ENCODE peak calls at places on chromosomes 3 and 15, in six cellular contexts. One of them, this sample, is unnamed.

GRCh38 chr15:43922021-43922420 is 95.2 kb downstream of the WDR76 start:
- DNase-seq in H9: no peak
- DNase-seq in neuronal stem cell: no peak
- DNase-seq in mesenchymal stem cell: peak
- DNase-seq in H1: no peak
- DNase-seq in IMR-90: peak
- DNase-seq in this sample: peak

GRCh38 chr3:123449092-123449985 is 449 bp upstream of the ADCY5 start:
- DNase-seq in neuronal stem cell: peak
- DNase-seq in H1: no peak
- DNase-seq in IMR-90: peak
- DNase-seq in mesenchymal stem cell: peak
- DNase-seq in H9: peak
- DNase-seq in this sample: no peak

GRCh38 chr15:67967871-67968423 is 86.2 kb upstream of the PIAS1 start:
- DNase-seq in IMR-90: peak
- DNase-seq in H1: no peak
- DNase-seq in neuronal stem cell: peak
- DNase-seq in H9: peak
- DNase-seq in mesenchymal stem cell: peak
- DNase-seq in this sample: peak

GRCh38 chr3:16448691-16449090 is 64.8 kb downstream of the RFTN1 start:
- DNase-seq in neuronal stem cell: no peak
- DNase-seq in H1: no peak
- DNase-seq in mesenchymal stem cell: peak
- DNase-seq in IMR-90: peak
- DNase-seq in H9: peak
- DNase-seq in this sample: peak

GRCh38 chr3:27452368-27453090 is 31.7 kb downstream of the SLC4A7 start:
- DNase-seq in H9: no peak
- DNase-seq in H1: no peak
- DNase-seq in neuronal stem cell: no peak
- DNase-seq in mesenchymal stem cell: no peak
- DNase-seq in IMR-90: no peak
- DNase-seq in this sample: no peak

GRCh38 chr3:147191795-147192385 is 214.5 kb downstream of the ZIC4 start:
- DNase-seq in mesenchymal stem cell: peak
- DNase-seq in IMR-90: peak
- DNase-seq in H9: peak
- DNase-seq in neuronal stem cell: peak
- DNase-seq in H1: no peak
- DNase-seq in this sample: peak

GRCh38 chr15:78325092-78325843 is 14.9 kb upstream of the CRABP1 start:
- DNase-seq in mesenchymal stem cell: no peak
- DNase-seq in H9: no peak
- DNase-seq in neuronal stem cell: no peak
- DNase-seq in IMR-90: peak
- DNase-seq in H1: no peak
- DNase-seq in this sample: no peak

GRCh38 chr3:2652416-2652815 is 457.8 kb downstream of the IL5RA start:
- DNase-seq in IMR-90: no peak
- DNase-seq in mesenchymal stem cell: no peak
- DNase-seq in neuronal stem cell: peak
- DNase-seq in H9: peak
- DNase-seq in H1: peak
- DNase-seq in this sample: no peak

GRCh38 chr3:17632401-17633100 is 109.9 kb downstream of the TBC1D5 start:
- DNase-seq in H9: no peak
- DNase-seq in IMR-90: peak
- DNase-seq in mesenchymal stem cell: peak
- DNase-seq in neuronal stem cell: no peak
- DNase-seq in H1: no peak
- DNase-seq in this sample: no peak

GRCh38 chr3:46393554-46394434 is 13.1 kb downstream of the CCR5AS start:
- DNase-seq in IMR-90: peak
- DNase-seq in H9: peak
- DNase-seq in H1: no peak
- DNase-seq in neuronal stem cell: no peak
- DNase-seq in mesenchymal stem cell: no peak
- DNase-seq in this sample: peak

GRCh38 chr3:169453256-169454059 is 210.1 kb downstream of the MECOM start:
- DNase-seq in IMR-90: no peak
- DNase-seq in mesenchymal stem cell: no peak
- DNase-seq in neuronal stem cell: no peak
- DNase-seq in H9: no peak
- DNase-seq in H1: no peak
- DNase-seq in this sample: no peak

GRCh38 chr3:167780214-167780613 is 44.7 kb downstream of the SERPINI1 start:
- DNase-seq in mesenchymal stem cell: no peak
- DNase-seq in neuronal stem cell: no peak
- DNase-seq in H9: no peak
- DNase-seq in IMR-90: no peak
- DNase-seq in H1: no peak
- DNase-seq in this sample: no peak

GRCh38 chr15:60400957-60401356 is 3.2 kb upstream of the ANXA2 start:
- DNase-seq in H9: peak
- DNase-seq in H1: no peak
- DNase-seq in mesenchymal stem cell: peak
- DNase-seq in IMR-90: no peak
- DNase-seq in neuronal stem cell: no peak
- DNase-seq in this sample: no peak

GRCh38 chr15:59147666-59148065 is 42.7 kb downstream of the CCNB2 start:
- DNase-seq in neuronal stem cell: no peak
- DNase-seq in IMR-90: no peak
- DNase-seq in mesenchymal stem cell: no peak
- DNase-seq in H9: no peak
- DNase-seq in H1: no peak
- DNase-seq in this sample: no peak

GRCh38 chr3:161975201-161975600 is 478.6 kb downstream of the OTOL1 start:
- DNase-seq in neuronal stem cell: no peak
- DNase-seq in H9: no peak
- DNase-seq in H1: no peak
- DNase-seq in mesenchymal stem cell: no peak
- DNase-seq in IMR-90: no peak
- DNase-seq in this sample: no peak

GRCh38 chr3:12796171-12797123 is at the start of gene CAND2:
- DNase-seq in mesenchymal stem cell: peak
- DNase-seq in H1: no peak
- DNase-seq in neuronal stem cell: peak
- DNase-seq in H9: peak
- DNase-seq in IMR-90: peak
- DNase-seq in this sample: peak

GRCh38 chr15:67771201-67771600 is 54.1 kb upstream of the SKOR1 start:
- DNase-seq in H1: no peak
- DNase-seq in neuronal stem cell: no peak
- DNase-seq in H9: no peak
- DNase-seq in mesenchymal stem cell: no peak
- DNase-seq in IMR-90: no peak
- DNase-seq in this sample: no peak

GRCh38 chr15:31465083-31465955 is 138.7 kb downstream of the KLF13 start:
- DNase-seq in neuronal stem cell: no peak
- DNase-seq in IMR-90: no peak
- DNase-seq in H9: peak
- DNase-seq in H1: no peak
- DNase-seq in mesenchymal stem cell: no peak
- DNase-seq in this sample: no peak

GRCh38 chr15:76177491-76178040 is 117.8 kb downstream of the TMEM266 start:
- DNase-seq in neuronal stem cell: no peak
- DNase-seq in IMR-90: peak
- DNase-seq in H1: no peak
- DNase-seq in mesenchymal stem cell: peak
- DNase-seq in H9: no peak
- DNase-seq in this sample: no peak

GRCh38 chr15:57867970-57868791 is 161.7 kb downstream of the POLR2M start:
- DNase-seq in H1: no peak
- DNase-seq in neuronal stem cell: no peak
- DNase-seq in H9: no peak
- DNase-seq in mesenchymal stem cell: no peak
- DNase-seq in IMR-90: no peak
- DNase-seq in this sample: no peak

GRCh38 chr3:132006605-132007204 is 28.1 kb downstream of the CPNE4 start:
- DNase-seq in H9: peak
- DNase-seq in neuronal stem cell: peak
- DNase-seq in H1: no peak
- DNase-seq in IMR-90: peak
- DNase-seq in mesenchymal stem cell: peak
- DNase-seq in this sample: peak

GRCh38 chr15:65085990-65086679 is 9.6 kb downstream of the KBTBD13 start:
- DNase-seq in mesenchymal stem cell: no peak
- DNase-seq in H1: no peak
- DNase-seq in neuronal stem cell: no peak
- DNase-seq in H9: peak
- DNase-seq in IMR-90: peak
- DNase-seq in this sample: peak

GRCh38 chr3:149067792-149068352 is 18.5 kb downstream of the HLTF start:
- DNase-seq in H1: no peak
- DNase-seq in neuronal stem cell: no peak
- DNase-seq in mesenchymal stem cell: no peak
- DNase-seq in H9: no peak
- DNase-seq in IMR-90: no peak
- DNase-seq in this sample: peak

GRCh38 chr3:138376663-138377062 is 28.3 kb downstream of the MRAS start:
- DNase-seq in IMR-90: no peak
- DNase-seq in H9: no peak
- DNase-seq in neuronal stem cell: no peak
- DNase-seq in H1: no peak
- DNase-seq in mesenchymal stem cell: no peak
- DNase-seq in this sample: no peak
- H3K14ac ChIP-seq in IMR-90: no peak
- H3K14ac ChIP-seq in H9: no peak
- H3K14ac ChIP-seq in neuronal stem cell: no peak
- H3K14ac ChIP-seq in H1: no peak
- H3K14ac ChIP-seq in mesenchymal stem cell: no peak
- H3K14ac ChIP-seq in this sample: no peak

DNA sequence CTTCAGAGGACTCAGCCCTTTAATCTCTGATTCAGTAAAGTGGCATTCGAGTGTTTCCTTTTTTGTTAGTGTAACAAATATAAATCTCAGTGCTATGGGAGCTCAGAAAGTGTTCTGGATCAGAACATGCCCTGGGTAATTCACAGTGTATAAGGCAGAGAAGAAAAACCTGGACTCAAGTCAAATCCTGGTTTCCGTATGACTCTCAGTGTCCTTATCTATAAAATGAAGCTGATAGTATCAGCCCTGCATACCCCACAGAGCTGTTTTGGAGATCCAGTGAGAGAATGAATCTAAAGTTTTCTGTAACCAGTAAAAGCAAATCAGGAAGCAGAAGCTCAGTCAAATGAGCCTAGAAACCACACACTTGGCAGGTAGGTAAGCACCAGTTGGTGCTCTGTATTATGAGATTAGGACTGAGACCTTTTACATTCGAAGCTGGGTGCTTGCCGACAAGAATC is 67.2 kb downstream of the IL1RAP start:
- DNase-seq in neuronal stem cell: no peak
- DNase-seq in IMR-90: peak
- DNase-seq in H9: no peak
- DNase-seq in mesenchymal stem cell: peak
- DNase-seq in H1: no peak
- DNase-seq in this sample: peak
- H3K14ac ChIP-seq in neuronal stem cell: no peak
- H3K14ac ChIP-seq in IMR-90: peak
- H3K14ac ChIP-seq in H9: no peak
- H3K14ac ChIP-seq in mesenchymal stem cell: no peak
- H3K14ac ChIP-seq in H1: no peak
- H3K14ac ChIP-seq in this sample: no peak

GRCh38 chr3:36923523-36923943 is 21.3 kb downstream of the TRANK1 start:
- DNase-seq in IMR-90: no peak
- DNase-seq in neuronal stem cell: no peak
- DNase-seq in H1: no peak
- DNase-seq in H9: peak
- DNase-seq in mesenchymal stem cell: no peak
- DNase-seq in this sample: no peak

GRCh38 chr3:36919439-36920160 is 25.3 kb downstream of the TRANK1 start:
- DNase-seq in mesenchymal stem cell: no peak
- DNase-seq in H9: no peak
- DNase-seq in IMR-90: no peak
- DNase-seq in neuronal stem cell: no peak
- DNase-seq in H1: no peak
- DNase-seq in this sample: no peak

GRCh38 chr3:36911990-36912804 is 32.7 kb downstream of the TRANK1 start:
- DNase-seq in neuronal stem cell: no peak
- DNase-seq in H1: no peak
- DNase-seq in mesenchymal stem cell: peak
- DNase-seq in IMR-90: peak
- DNase-seq in H9: no peak
- DNase-seq in this sample: no peak

GRCh38 chr3:36920884-36921567 is 23.8 kb downstream of the TRANK1 start:
- DNase-seq in H9: no peak
- DNase-seq in neuronal stem cell: no peak
- DNase-seq in mesenchymal stem cell: no peak
- DNase-seq in H1: no peak
- DNase-seq in IMR-90: no peak
- DNase-seq in this sample: no peak

DNA sequence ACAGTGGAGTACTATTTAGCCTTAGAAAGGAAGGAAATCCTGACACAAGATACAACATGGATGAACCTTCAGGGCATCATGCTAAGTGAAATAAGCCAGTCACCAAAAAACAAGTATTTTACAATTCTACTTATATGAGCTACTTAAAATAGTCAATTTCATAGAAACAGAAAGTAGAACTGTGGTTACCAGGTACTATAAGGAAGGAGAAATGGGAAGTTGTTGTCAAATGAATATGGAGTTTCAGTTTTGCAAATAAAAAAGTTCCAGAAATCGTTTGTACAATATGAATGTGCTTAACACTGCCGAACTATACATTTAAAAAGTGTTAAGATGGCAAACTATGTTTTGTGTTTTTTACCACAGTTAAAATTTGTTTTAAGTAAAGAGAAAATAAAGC is 26.8 kb downstream of the TRANK1 start:
- DNase-seq in neuronal stem cell: no peak
- DNase-seq in H1: no peak
- DNase-seq in H9: no peak
- DNase-seq in IMR-90: no peak
- DNase-seq in mesenchymal stem cell: no peak
- DNase-seq in this sample: no peak
- H3K14ac ChIP-seq in neuronal stem cell: no peak
- H3K14ac ChIP-seq in H1: no peak
- H3K14ac ChIP-seq in H9: no peak
- H3K14ac ChIP-seq in IMR-90: no peak
- H3K14ac ChIP-seq in mesenchymal stem cell: no peak
- H3K14ac ChIP-seq in this sample: no peak

GRCh38 chr3:30642715-30643361 is 36.4 kb downstream of the TGFBR2 start:
- DNase-seq in neuronal stem cell: no peak
- DNase-seq in H1: no peak
- DNase-seq in H9: no peak
- DNase-seq in IMR-90: no peak
- DNase-seq in mesenchymal stem cell: peak
- DNase-seq in this sample: no peak
- H3K14ac ChIP-seq in neuronal stem cell: no peak
- H3K14ac ChIP-seq in H1: no peak
- H3K14ac ChIP-seq in H9: no peak
- H3K14ac ChIP-seq in IMR-90: peak
- H3K14ac ChIP-seq in mesenchymal stem cell: no peak
- H3K14ac ChIP-seq in this sample: no peak

GRCh38 chr3:126750760-126751129 is 46.7 kb downstream of the CHCHD6 start:
- DNase-seq in IMR-90: no peak
- DNase-seq in neuronal stem cell: no peak
- DNase-seq in mesenchymal stem cell: peak
- DNase-seq in H9: no peak
- DNase-seq in H1: no peak
- DNase-seq in this sample: no peak
- H3K14ac ChIP-seq in IMR-90: no peak
- H3K14ac ChIP-seq in neuronal stem cell: no peak
- H3K14ac ChIP-seq in mesenchymal stem cell: no peak
- H3K14ac ChIP-seq in H9: no peak
- H3K14ac ChIP-seq in H1: no peak
- H3K14ac ChIP-seq in this sample: no peak

This sample was measured in trophoblast cell.